ENCODE peak calls at places on chromosome 9, in six cellular contexts. O is SK-N-SH, I is HCT116, U is GM12878, W is HepG2, K is K562. B is an unnamed sample.

GRCh38 chr9:122115176-122116035 is 22.3 kb upstream of the TTLL11 start:
- DNase-seq in O (no peak), U (no peak), I (no peak), K (no peak), W (no peak), B (no peak)

GRCh38 chr9:107275530-107275929 is 7.5 kb upstream of the RAD23B start:
- DNase-seq in I (no peak), O (no peak), W (no peak), K (no peak), U (no peak), B (no peak)

GRCh38 chr9:93308158-93308602 is 124.2 kb downstream of the WNK2 start:
- DNase-seq in K (no peak), W (no peak), O (no peak), I (no peak), U (no peak), B (no peak)

GRCh38 chr9:92706218-92706940 is 36.4 kb upstream of the IPPK start:
- DNase-seq in K (peak; percentile 17), W (peak; percentile 35), O (no peak), U (no peak), I (peak; percentile 54), B (peak; percentile 81)

GRCh38 chr9:111236337-111236736 is 93.7 kb downstream of the OR2K2 start:
- DNase-seq in O (no peak), I (no peak), U (no peak), W (no peak), K (no peak), B (no peak)

GRCh38 chr9:90659626-90660364 is 17.2 kb upstream of the DIRAS2 start:
- DNase-seq in I (no peak), O (no peak), U (no peak), W (no peak), K (no peak), B (no peak)

GRCh38 chr9:81650836-81651545 is 38.4 kb downstream of the TLE1 start:
- DNase-seq in U (no peak), I (no peak), O (no peak), W (no peak), K (no peak), B (no peak)

GRCh38 chr9:36457836-36458429 is 57.9 kb upstream of the RNF38 start:
- DNase-seq in W (peak; percentile 70), O (no peak), U (no peak), I (no peak), K (no peak), B (no peak)

GRCh38 chr9:32596096-32596865 is 23.3 kb upstream of the NDUFB6 start:
- DNase-seq in U (no peak), O (no peak), W (no peak), K (no peak), I (no peak), B (no peak)

GRCh38 chr9:116027511-116027910 is 126.1 kb upstream of the PAPPA start:
- DNase-seq in K (no peak), I (no peak), U (no peak), O (no peak), W (no peak), B (no peak)

GRCh38 chr9:14155237-14155636 is 158.7 kb downstream of the NFIB start:
- DNase-seq in W (no peak), O (no peak), I (no peak), K (no peak), U (no peak), B (no peak)

GRCh38 chr9:82170079-82170662 is 181.6 kb downstream of the SPATA31D1 start:
- DNase-seq in I (no peak), U (no peak), W (no peak), K (no peak), O (no peak), B (peak; percentile 17)

GRCh38 chr9:34139477-34140146 is 13.1 kb upstream of the DCAF12 start:
- DNase-seq in K (peak; percentile 35), U (no peak), I (peak; percentile 41), W (peak; percentile 53), O (peak; percentile 70), B (peak; percentile 33)

GRCh38 chr9:108580021-108580439 is 275.8 kb downstream of the ACTL7B start:
- DNase-seq in W (peak; percentile 46), I (peak; percentile 95), K (no peak), O (no peak), U (no peak), B (no peak)

GRCh38 chr9:128908372-128908771 is 12.4 kb upstream of the PHYHD1 start:
- DNase-seq in K (no peak), U (no peak), I (no peak), W (no peak), O (no peak), B (no peak)

GRCh38 chr9:81814794-81815464 is 113.3 kb upstream of the SPATA31D4 start:
- DNase-seq in U (peak; percentile 27), K (no peak), O (no peak), W (no peak), I (no peak), B (peak; percentile 48)

GRCh38 chr9:99300603-99301002 is 78.5 kb downstream of the SEC61B start:
- DNase-seq in O (no peak), K (no peak), W (no peak), U (no peak), I (no peak), B (no peak)

GRCh38 chr9:105678163-105678562 is 15.9 kb downstream of the TAL2 start:
- DNase-seq in I (no peak), W (no peak), K (no peak), U (no peak), O (no peak), B (no peak)

GRCh38 chr9:36470891-36471290 is 70.8 kb upstream of the RNF38 start:
- DNase-seq in I (no peak), U (peak; percentile 67), O (no peak), K (no peak), W (no peak), B (no peak)

GRCh38 chr9:117783828-117784227 is 79.6 kb downstream of the TLR4 start:
- DNase-seq in U (peak; percentile 67), O (no peak), W (no peak), I (no peak), K (no peak), B (peak; percentile 6)

GRCh38 chr9:133735894-133736293 is 2.3 kb downstream of the SARDH start:
- DNase-seq in W (no peak), U (no peak), O (no peak), I (no peak), K (no peak), B (no peak)

GRCh38 chr9:21357479-21358290 is 7.0 kb upstream of the IFNA6 start:
- DNase-seq in U (peak; percentile 76), W (no peak), O (no peak), I (no peak), K (no peak), B (no peak)

GRCh38 chr9:131138676-131139075 is 13.3 kb downstream of the NUP214 start:
- DNase-seq in U (no peak), O (no peak), K (peak; percentile 78), W (no peak), I (no peak), B (no peak)

GRCh38 chr9:79213417-79214125 is 358.2 kb upstream of the TLE4 start:
- DNase-seq in U (no peak), K (no peak), O (no peak), I (no peak), W (no peak), B (no peak)

GRCh38 chr9:110546411-110546871 is 33.1 kb downstream of the SVEP1 start:
- DNase-seq in W (peak; percentile 13), I (no peak), U (no peak), O (no peak), K (no peak), B (no peak)

GRCh38 chr9:97801180-97801579 is 51.8 kb upstream of the FOXE1 start:
- DNase-seq in K (no peak), I (no peak), W (no peak), U (no peak), O (no peak), B (no peak)

GRCh38 chr9:84781431-84781830 is 111.9 kb downstream of the NTRK2 start:
- DNase-seq in K (no peak), U (no peak), W (peak; percentile 23), O (peak; percentile 15), I (no peak), B (peak; percentile 65)

GRCh38 chr9:27468450-27469110 is 55.5 kb upstream of the IFNK start:
- DNase-seq in O (no peak), U (no peak), W (no peak), I (no peak), K (no peak), B (no peak)

GRCh38 chr9:96453625-96454024 is 3.7 kb downstream of the HABP4 start:
- DNase-seq in W (peak; percentile 25), O (peak; percentile 57), K (no peak), U (no peak), I (no peak), B (peak; percentile 49)

GRCh38 chr9:95171596-95171995 is 145.9 kb downstream of the FANCC start:
- DNase-seq in K (no peak), U (no peak), I (no peak), O (no peak), W (no peak), B (no peak)
- H2AFZ ChIP-seq in K (no peak overlapping the region), U (no peak overlapping the region), I (no peak overlapping the region), O (peak overlapping the region; percentile 5), W (no peak overlapping the region), B (no peak overlapping the region)

GRCh38 chr9:7439355-7439978 is 360.1 kb downstream of the DMAC1 start:
- DNase-seq in K (no peak), O (no peak), W (no peak), U (no peak), I (no peak), B (no peak)
- TF ChIP-seq REST in K (no peak), O (no peak), W (no peak), U (no peak), I (no peak), B (no peak)

DNA sequence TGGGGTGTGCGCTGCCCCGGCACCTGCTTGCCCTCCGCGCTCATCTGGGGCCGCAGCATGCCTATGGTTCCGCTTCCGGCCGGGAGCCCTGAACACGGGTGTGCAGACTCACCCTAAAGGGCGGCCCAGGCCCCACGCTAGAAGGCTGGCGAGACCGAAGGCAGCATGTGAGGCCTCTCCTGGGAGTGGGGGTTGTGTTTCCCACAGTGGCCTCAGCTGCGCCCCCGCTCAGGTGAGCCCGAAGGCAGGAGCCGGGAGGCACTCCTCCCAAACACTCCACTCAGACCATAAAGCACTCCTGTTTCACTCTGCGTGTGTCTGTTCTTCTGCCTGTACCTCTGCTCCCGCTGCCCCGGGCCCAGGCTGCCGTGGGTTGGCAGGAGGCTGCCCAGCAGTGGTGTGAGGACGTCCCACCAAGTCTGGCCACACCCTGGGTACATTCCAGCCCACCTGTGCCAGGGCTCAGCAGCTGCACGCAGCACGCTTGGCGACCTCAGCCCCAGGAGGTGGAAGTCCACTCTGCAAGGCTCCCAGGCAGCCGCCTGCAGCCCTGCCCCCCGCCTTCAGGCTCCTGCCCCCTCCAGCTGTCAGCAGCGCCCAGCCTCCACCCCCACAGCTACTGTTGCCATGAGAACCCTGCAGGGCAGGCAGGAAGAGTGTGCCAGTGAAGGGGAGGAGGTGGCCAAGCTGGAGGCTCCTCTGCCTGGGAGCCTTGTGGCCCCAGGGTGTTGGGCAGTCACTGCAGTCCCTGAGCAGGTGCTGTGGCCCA is 1.2 kb upstream of the AJM1 start:
- DNase-seq in O (peak; percentile 59), W (peak; percentile 73), U (no peak), I (no peak), K (no peak), B (peak; percentile 55)
- TF ChIP-seq POLR2AphosphoS5 in O (no peak), W (no peak), U (no peak), I (no peak), K (no peak), B (no peak)

DNA sequence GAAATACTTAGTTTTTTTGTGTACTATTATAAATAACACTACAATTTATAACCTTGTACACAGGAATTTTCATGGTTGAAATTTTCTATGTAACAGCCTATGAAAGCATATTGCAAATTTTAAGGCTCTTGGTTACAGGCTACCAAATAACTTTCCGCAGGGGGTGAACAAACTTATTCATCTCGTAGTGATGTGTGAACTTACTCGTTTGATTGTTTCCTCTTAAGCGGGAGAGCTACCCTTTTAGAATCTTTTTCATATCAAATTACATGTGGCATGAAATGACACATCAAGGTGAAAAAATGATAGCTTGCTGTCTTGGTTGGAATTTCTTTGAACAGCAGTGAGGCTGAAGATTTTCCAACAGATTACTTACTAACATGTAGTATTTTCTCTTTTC is 90.8 kb upstream of the GNA14 start:
- DNase-seq in W (no peak), O (no peak), I (no peak), U (no peak), K (no peak), B (no peak)
- H2AFZ ChIP-seq in W (no peak overlapping the region), O (no peak overlapping the region), I (no peak overlapping the region), U (no peak overlapping the region), K (no peak overlapping the region), B (no peak overlapping the region)

B was measured in GM23338.